ENCODE peak calls at places on chromosomes 7 and 10, in seven cellular contexts. W, T, X, O, E, D and J are unnamed samples.

GRCh38 chr7:28558236-28558635 is 145.9 kb downstream of the CREB5 start:
- DNase-seq in T (no peak), W (no peak), E (no peak), X (no peak), D (no peak), O (no peak), J (no peak)

GRCh38 chr10:77304192-77304591 is 333.4 kb downstream of the KCNMA1 start:
- DNase-seq in O (no peak), W (no peak), E (no peak), X (no peak), T (no peak), D (no peak), J (no peak)

GRCh38 chr7:135801045-135801693 is 52.6 kb upstream of the FAM180A start:
- DNase-seq in X (peak), W (peak), E (peak), D (peak), O (peak), T (no peak), J (peak)

GRCh38 chr7:42606217-42606905 is 305.5 kb downstream of the C7orf25 start:
- DNase-seq in E (no peak), X (no peak), W (peak), O (no peak), T (no peak), D (no peak), J (no peak)

GRCh38 chr10:26334232-26334931 is 103.8 kb upstream of the APBB1IP start:
- DNase-seq in O (no peak), W (no peak), D (no peak), E (no peak), X (no peak), T (no peak), J (no peak)

GRCh38 chr7:18570890-18571478 is 75.4 kb downstream of the HDAC9 start:
- DNase-seq in O (peak), X (peak), D (no peak), W (peak), E (no peak), T (no peak), J (no peak)

GRCh38 chr10:110903280-110904278 is 15.4 kb downstream of the BBIP1 start:
- DNase-seq in W (peak), O (no peak), E (no peak), X (peak), D (no peak), T (no peak), J (peak)

GRCh38 chr7:69982197-69982596 is 383.9 kb downstream of the AUTS2 start:
- DNase-seq in X (no peak), W (no peak), O (peak), D (no peak), T (no peak), E (peak), J (peak)

GRCh38 chr7:116872026-116872425 is 9.6 kb downstream of the CAPZA2 start:
- DNase-seq in D (no peak), W (no peak), O (no peak), T (no peak), E (no peak), X (no peak), J (no peak)

GRCh38 chr7:33870120-33870519 is 35.2 kb upstream of the BMPER start:
- DNase-seq in D (no peak), O (no peak), E (no peak), T (no peak), W (no peak), X (no peak), J (peak)
- H4K8ac ChIP-seq in D (no peak), O (no peak), E (no peak), T (no peak), W (no peak), X (no peak), J (no peak)

GRCh38 chr10:102657451-102657850 is 13.2 kb downstream of the TRIM8 start:
- DNase-seq in T (no peak), O (no peak), E (no peak), W (no peak), D (no peak), X (no peak), J (no peak)

GRCh38 chr10:102654969-102655368 is 10.7 kb downstream of the TRIM8 start:
- DNase-seq in T (no peak), D (no peak), X (no peak), E (no peak), W (no peak), O (no peak), J (no peak)

GRCh38 chr10:102654566-102654965 is 10.3 kb downstream of the TRIM8 start:
- DNase-seq in O (no peak), E (no peak), X (no peak), T (no peak), D (no peak), W (no peak), J (no peak)

GRCh38 chr10:102656791-102657371 is 12.6 kb downstream of the TRIM8 start:
- DNase-seq in D (no peak), O (no peak), X (no peak), E (no peak), T (no peak), W (no peak), J (no peak)

DNA sequence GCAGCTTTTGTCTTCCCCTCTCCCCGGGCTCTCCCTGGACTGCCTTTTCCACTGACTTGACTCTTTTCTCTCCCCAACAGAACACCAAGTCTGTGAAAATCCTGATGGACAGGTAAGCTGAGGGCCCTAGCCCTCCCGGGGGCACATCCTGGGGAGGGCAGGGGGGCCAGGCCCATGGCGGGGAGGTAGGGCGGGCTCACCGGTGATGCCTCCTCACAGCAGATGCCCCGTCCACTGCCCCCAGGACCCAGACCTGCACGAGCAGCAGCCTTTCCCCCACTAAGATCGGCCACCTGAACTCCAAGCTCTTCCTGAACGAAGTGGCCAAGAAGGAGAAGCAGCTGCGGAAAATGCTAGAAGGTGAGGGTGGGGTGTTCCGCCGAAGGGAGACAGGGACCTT is 11.7 kb downstream of the TRIM8 start:
- DNase-seq in T (no peak), X (no peak), W (no peak), D (no peak), E (no peak), O (no peak), J (no peak)
- H3K18ac ChIP-seq in T (no peak), X (no peak), W (no peak), D (no peak), E (no peak), O (no peak), J (no peak)

DNA sequence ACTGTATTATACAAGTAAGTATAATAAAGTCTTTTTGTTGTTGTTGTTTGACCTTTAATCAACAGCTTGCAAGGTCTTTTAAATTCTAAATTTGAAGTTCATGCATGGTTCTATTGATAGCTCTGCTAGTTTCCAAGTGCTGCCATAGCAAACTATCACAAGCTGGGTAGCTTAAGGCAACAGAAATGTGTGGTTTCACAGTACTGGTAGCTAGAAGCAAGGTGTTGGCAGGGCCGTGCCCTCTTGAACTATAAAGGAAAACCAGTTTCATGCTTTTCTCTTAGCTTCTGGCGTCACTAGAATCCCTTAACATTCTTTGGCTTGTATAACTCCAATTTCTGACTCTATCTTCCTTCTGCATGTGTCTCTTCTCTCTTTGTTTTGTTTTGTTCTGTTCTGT is 1021.9 kb upstream of the AUTS2 start:
- DNase-seq in D (no peak), E (no peak), X (no peak), O (no peak), W (no peak), T (no peak), J (no peak)
- H3K23ac ChIP-seq in D (no peak), E (no peak), X (no peak), O (no peak), W (no peak), T (no peak), J (no peak)

GRCh38 chr10:69145329-69145728 is 21.4 kb downstream of the VPS26A start:
- DNase-seq in E (no peak), T (no peak), W (no peak), X (no peak), D (no peak), O (no peak), J (no peak)
- H4K8ac ChIP-seq in E (no peak), T (no peak), W (no peak), X (no peak), D (no peak), O (no peak), J (no peak)

DNA sequence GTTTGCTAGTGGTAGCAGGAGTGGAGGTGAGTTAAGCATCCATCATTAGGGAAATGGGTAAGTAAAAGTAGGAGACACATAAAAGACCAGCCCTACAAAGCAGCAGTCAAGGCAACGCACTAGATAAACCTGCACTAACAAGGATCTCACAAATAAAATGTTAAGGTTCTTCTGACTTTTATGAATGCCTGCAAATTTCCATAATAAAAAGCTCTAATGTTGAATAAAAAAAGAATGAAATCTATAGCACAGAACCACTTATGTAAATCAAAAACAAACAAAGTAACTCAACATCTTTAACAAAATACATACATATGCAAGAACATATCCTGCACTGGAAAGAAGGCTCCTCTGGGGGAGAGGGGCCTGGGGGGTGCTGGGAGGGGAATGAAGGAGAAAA is 4.6 kb downstream of the SGMS1 start:
- DNase-seq in D (no peak), T (no peak), E (no peak), O (no peak), W (no peak), X (no peak), J (no peak)
- H3K18ac ChIP-seq in D (no peak), T (no peak), E (no peak), O (no peak), W (no peak), X (no peak), J (no peak)

DNA sequence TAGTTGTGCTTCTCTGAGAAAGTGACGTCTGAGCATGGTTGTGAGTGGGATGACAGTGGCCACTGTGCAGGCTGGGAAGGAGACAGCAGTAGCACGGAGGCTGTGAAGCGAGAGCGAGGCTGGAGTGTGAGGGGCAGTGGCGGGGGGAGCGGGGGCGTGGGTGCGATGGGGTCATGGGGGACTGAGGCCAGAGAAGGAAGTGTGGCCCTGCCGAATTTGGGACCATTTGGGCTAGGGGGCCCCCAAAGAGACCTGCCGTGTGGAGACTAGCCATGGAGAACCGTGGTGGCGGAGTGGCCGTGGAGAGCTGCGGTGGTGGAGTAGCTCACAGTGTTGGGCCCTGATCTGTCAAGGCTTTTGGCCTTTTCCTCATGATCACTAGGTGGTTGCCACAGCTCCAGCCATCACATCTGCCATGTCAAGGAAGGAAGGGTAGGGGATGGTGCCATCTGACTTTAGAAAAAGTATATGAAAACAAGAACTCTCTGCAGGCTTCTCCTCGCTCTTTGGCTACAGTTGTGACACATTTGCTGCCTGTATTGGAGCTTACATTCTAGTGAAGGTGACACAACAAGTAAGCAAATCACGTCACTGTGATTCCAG is 61.4 kb downstream of the MGMT start:
- DNase-seq in O (no peak), X (no peak), D (no peak), T (peak), E (no peak), W (no peak), J (no peak)
- H3K23ac ChIP-seq in O (no peak), X (no peak), D (no peak), T (no peak), E (no peak), W (no peak), J (no peak)

GRCh38 chr7:5550385-5550784 is 126.8 kb upstream of the TNRC18 start:
- DNase-seq in O (no peak), E (no peak), X (no peak), D (no peak), W (no peak), T (no peak), J (peak)
- H4K8ac ChIP-seq in O (no peak), E (no peak), X (no peak), D (no peak), W (no peak), T (no peak), J (peak)

GRCh38 chr7:24427048-24427447 is 143.1 kb downstream of the NPY start:
- DNase-seq in D (no peak), E (no peak), O (peak), X (no peak), W (no peak), T (peak), J (no peak)

GRCh38 chr7:24422611-24423010 is 138.6 kb downstream of the NPY start:
- DNase-seq in E (no peak), W (no peak), D (no peak), T (no peak), O (no peak), X (no peak), J (no peak)

GRCh38 chr7:24428676-24429075 is 144.6 kb upstream of the PALS2 start:
- DNase-seq in X (no peak), D (no peak), O (no peak), E (no peak), W (no peak), T (no peak), J (no peak)

GRCh38 chr7:24425664-24426063 is 141.7 kb downstream of the NPY start:
- DNase-seq in X (no peak), O (no peak), W (no peak), E (no peak), D (no peak), T (no peak), J (no peak)
- H3K18ac ChIP-seq in X (no peak), O (no peak), W (no peak), E (no peak), D (no peak), T (no peak), J (no peak)

DNA sequence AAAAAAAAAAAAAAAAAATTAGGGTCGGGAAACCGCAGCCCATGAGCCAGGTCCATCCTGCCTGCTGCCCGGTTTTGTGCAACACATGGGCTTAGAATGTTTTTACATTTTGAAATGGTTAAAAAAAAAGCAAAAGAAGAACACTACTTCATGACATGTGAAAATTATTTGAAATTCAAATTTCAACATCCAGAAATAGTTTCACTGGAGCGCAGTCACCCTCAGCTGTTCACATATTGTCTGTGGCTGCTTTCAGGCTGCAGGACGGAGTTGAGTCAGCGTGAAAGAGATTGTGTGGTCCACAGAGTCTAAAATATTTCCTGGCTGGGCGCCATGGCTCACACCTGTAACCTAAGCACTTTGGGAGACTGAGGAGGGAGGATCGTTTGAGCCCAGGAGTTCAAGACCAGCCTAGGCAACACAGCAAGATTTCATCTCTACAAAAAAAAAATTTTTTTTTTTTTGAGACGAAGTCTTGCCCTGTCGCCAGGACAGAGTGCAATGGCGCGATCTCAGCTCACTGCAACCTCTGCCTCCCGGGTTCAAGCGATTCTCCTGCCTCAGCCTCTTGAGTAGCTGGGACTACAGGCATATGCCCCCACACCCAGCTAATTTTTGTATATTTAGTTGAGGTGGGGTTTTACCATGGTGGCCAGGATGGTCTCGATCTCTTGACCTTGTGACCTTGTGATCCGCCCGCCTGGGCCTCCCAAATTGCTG is 63.9 kb upstream of the ECHDC3 start:
- DNase-seq in D (no peak), X (no peak), W (no peak), E (no peak), T (no peak), O (no peak), J (peak)
- H3K23ac ChIP-seq in D (no peak), X (no peak), W (no peak), E (no peak), T (no peak), O (no peak), J (no peak)

GRCh38 chr7:13165854-13166253 is 478.4 kb downstream of the ARL4A start:
- DNase-seq in D (no peak), W (no peak), O (no peak), T (no peak), E (no peak), X (no peak), J (no peak)
- H4K8ac ChIP-seq in D (no peak), W (no peak), O (no peak), T (no peak), E (no peak), X (no peak), J (no peak)